ENCODE peak calls at places on chromosomes 5 and 9, in nine cellular contexts. V is left ventricle myocardium inferior; P is pulmonary artery endothelial cell; O is activated CD4-positive, alpha-beta T cell treated with anti-CD3 and anti-CD28 coated beads for 24 hours; Z is stimulated activated naive CD8-positive, alpha-beta T cell treated with anti-CD3 and anti-CD28 coated beads, Interleukin-15, amount 100 ng/mL, for 72 hours; W is AG09309; N is NCI-H2081; F is Caco-2; C is effector CD4-positive, alpha-beta T cell. B is an unnamed sample.

GRCh38 chr5:168486136-168486879 is at the start of gene RARS1:
- DNase-seq in V (peak), P (peak), O (peak), Z (peak), W (peak), N (peak), F (peak), C (peak), B (peak)

GRCh38 chr9:37035472-37036236 is 1.6 kb upstream of the PAX5 start:
- DNase-seq in V (no peak), P (no peak), O (no peak), Z (no peak), W (no peak), N (peak), F (peak), C (no peak), B (no peak)

GRCh38 chr5:91125916-91126315 is 257.2 kb downstream of the ARRDC3 start:
- DNase-seq in V (no peak), P (no peak), O (no peak), Z (no peak), W (no peak), N (no peak), F (no peak), C (no peak), B (no peak)

GRCh38 chr5:159316519-159317383 is 13.5 kb downstream of the IL12B start:
- DNase-seq in V (no peak), P (peak), O (no peak), Z (peak), W (peak), N (peak), F (peak), C (peak), B (no peak)

GRCh38 chr5:95487880-95488279 is 66.9 kb downstream of the SKIC3 start:
- DNase-seq in V (no peak), P (no peak), O (no peak), Z (no peak), W (no peak), N (no peak), F (no peak), C (no peak), B (no peak)

GRCh38 chr9:129709471-129710460 is 43.1 kb downstream of the PTGES start:
- DNase-seq in V (no peak), P (no peak), O (no peak), Z (no peak), W (no peak), N (no peak), F (no peak), C (no peak), B (no peak)

GRCh38 chr5:150644058-150644457 is 3.6 kb downstream of the SYNPO start:
- DNase-seq in V (peak), P (no peak), O (no peak), Z (no peak), W (no peak), N (no peak), F (no peak), C (no peak), B (no peak)

GRCh38 chr5:180739958-180740357 is at the start of gene OR2Y1:
- DNase-seq in V (no peak), P (no peak), O (no peak), Z (no peak), W (no peak), N (no peak), F (no peak), C (no peak), B (no peak)

GRCh38 chr5:54874337-54875021 is 110.9 kb downstream of the ESM1 start:
- DNase-seq in V (no peak), P (peak), O (no peak), Z (no peak), W (no peak), N (no peak), F (no peak), C (no peak), B (no peak)

B was measured in GM12864.